ENCODE peak calls at places on chromosomes 3 and 15, in five cellular contexts. One of them, this sample, is unnamed.

GRCh38 chr3:97996988-97997387 is 24.8 kb upstream of the RIOX2 start:
- DNase-seq in ovary: no peak
- DNase-seq in upper lobe of left lung: no peak
- DNase-seq in suprapubic skin: no peak
- DNase-seq in IMR-90: no peak
- DNase-seq in this sample: no peak

GRCh38 chr15:92158426-92158825 is 235.3 kb upstream of the ST8SIA2 start:
- DNase-seq in ovary: no peak
- DNase-seq in upper lobe of left lung: no peak
- DNase-seq in suprapubic skin: no peak
- DNase-seq in IMR-90: peak; percentile 2
- DNase-seq in this sample: no peak

GRCh38 chr15:68387288-68388143 is 44.4 kb downstream of the ITGA11 start:
- DNase-seq in ovary: peak; percentile 11
- DNase-seq in upper lobe of left lung: no peak
- DNase-seq in suprapubic skin: peak; percentile 33
- DNase-seq in IMR-90: peak; percentile 78
- DNase-seq in this sample: no peak

GRCh38 chr15:78623786-78624497 is 3.1 kb upstream of the CHRNA3 start:
- DNase-seq in ovary: no peak
- DNase-seq in upper lobe of left lung: peak; percentile 12
- DNase-seq in suprapubic skin: no peak
- DNase-seq in IMR-90: no peak
- DNase-seq in this sample: no peak

GRCh38 chr3:182399978-182400737 is 393.1 kb upstream of the ATP11B start:
- DNase-seq in ovary: no peak
- DNase-seq in upper lobe of left lung: no peak
- DNase-seq in suprapubic skin: no peak
- DNase-seq in IMR-90: no peak
- DNase-seq in this sample: no peak

GRCh38 chr15:101183926-101184305 is 67.9 kb downstream of the CHSY1 start:
- DNase-seq in ovary: no peak
- DNase-seq in upper lobe of left lung: no peak
- DNase-seq in suprapubic skin: no peak
- DNase-seq in IMR-90: no peak
- DNase-seq in this sample: no peak

GRCh38 chr3:23654571-23654970 is 151.2 kb upstream of the UBE2E1 start:
- DNase-seq in ovary: no peak
- DNase-seq in upper lobe of left lung: no peak
- DNase-seq in suprapubic skin: no peak
- DNase-seq in IMR-90: no peak
- DNase-seq in this sample: no peak

GRCh38 chr3:151203053-151203420 is at the start of gene GPR171:
- DNase-seq in ovary: no peak
- DNase-seq in upper lobe of left lung: no peak
- DNase-seq in suprapubic skin: no peak
- DNase-seq in IMR-90: no peak
- DNase-seq in this sample: no peak

GRCh38 chr15:29920515-29920914 is 98.2 kb upstream of the TJP1 start:
- DNase-seq in ovary: no peak
- DNase-seq in upper lobe of left lung: peak; percentile 73
- DNase-seq in suprapubic skin: no peak
- DNase-seq in IMR-90: peak; percentile 49
- DNase-seq in this sample: no peak

GRCh38 chr3:173913397-173913796 is 515.9 kb downstream of the NLGN1 start:
- DNase-seq in ovary: no peak
- DNase-seq in upper lobe of left lung: no peak
- DNase-seq in suprapubic skin: no peak
- DNase-seq in IMR-90: peak; percentile 54
- DNase-seq in this sample: peak; percentile 30

GRCh38 chr3:136860541-136860940 is 1.5 kb upstream of the NCK1 start:
- DNase-seq in ovary: no peak
- DNase-seq in upper lobe of left lung: no peak
- DNase-seq in suprapubic skin: no peak
- DNase-seq in IMR-90: no peak
- DNase-seq in this sample: no peak

GRCh38 chr15:80242132-80242769 is 9.8 kb downstream of the CTXND1 start:
- DNase-seq in ovary: no peak
- DNase-seq in upper lobe of left lung: no peak
- DNase-seq in suprapubic skin: no peak
- DNase-seq in IMR-90: peak; percentile 24
- DNase-seq in this sample: peak; percentile 23

GRCh38 chr3:103170651-103171050 is 735.8 kb downstream of the ZPLD1 start:
- DNase-seq in ovary: no peak
- DNase-seq in upper lobe of left lung: no peak
- DNase-seq in suprapubic skin: no peak
- DNase-seq in IMR-90: no peak
- DNase-seq in this sample: no peak

GRCh38 chr15:77624868-77625267 is 7.8 kb downstream of the LINGO1 start:
- DNase-seq in ovary: no peak
- DNase-seq in upper lobe of left lung: no peak
- DNase-seq in suprapubic skin: no peak
- DNase-seq in IMR-90: no peak
- DNase-seq in this sample: no peak

GRCh38 chr15:25737218-25737643 is 125.9 kb downstream of the ATP10A start:
- DNase-seq in ovary: no peak
- DNase-seq in upper lobe of left lung: no peak
- DNase-seq in suprapubic skin: no peak
- DNase-seq in IMR-90: peak; percentile 41
- DNase-seq in this sample: peak; percentile 63

GRCh38 chr15:99635794-99636193 is 70.0 kb downstream of the MEF2A start:
- DNase-seq in ovary: no peak
- DNase-seq in upper lobe of left lung: no peak
- DNase-seq in suprapubic skin: no peak
- DNase-seq in IMR-90: no peak
- DNase-seq in this sample: no peak

GRCh38 chr15:34837246-34838016 is 42.1 kb upstream of the ACTC1 start:
- DNase-seq in ovary: no peak
- DNase-seq in upper lobe of left lung: no peak
- DNase-seq in suprapubic skin: no peak
- DNase-seq in IMR-90: peak; percentile 95
- DNase-seq in this sample: no peak

GRCh38 chr15:63974036-63974435 is 72.2 kb downstream of the DAPK2 start:
- DNase-seq in ovary: no peak
- DNase-seq in upper lobe of left lung: no peak
- DNase-seq in suprapubic skin: no peak
- DNase-seq in IMR-90: no peak
- DNase-seq in this sample: no peak

GRCh38 chr3:122947621-122948202 is 79.9 kb downstream of the SEMA5B start:
- DNase-seq in ovary: no peak
- DNase-seq in upper lobe of left lung: no peak
- DNase-seq in suprapubic skin: no peak
- DNase-seq in IMR-90: peak; percentile 17
- DNase-seq in this sample: no peak

GRCh38 chr3:122948398-122948797 is 79.2 kb downstream of the SEMA5B start:
- DNase-seq in ovary: no peak
- DNase-seq in upper lobe of left lung: no peak
- DNase-seq in suprapubic skin: no peak
- DNase-seq in IMR-90: no peak
- DNase-seq in this sample: no peak

GRCh38 chr3:122955916-122956684 is 71.5 kb downstream of the SEMA5B start:
- DNase-seq in ovary: no peak
- DNase-seq in upper lobe of left lung: no peak
- DNase-seq in suprapubic skin: no peak
- DNase-seq in IMR-90: no peak
- DNase-seq in this sample: no peak

GRCh38 chr3:122956685-122957455 is 70.7 kb downstream of the SEMA5B start:
- DNase-seq in ovary: no peak
- DNase-seq in upper lobe of left lung: no peak
- DNase-seq in suprapubic skin: no peak
- DNase-seq in IMR-90: no peak
- DNase-seq in this sample: no peak

GRCh38 chr3:122952509-122952908 is 75.1 kb downstream of the SEMA5B start:
- DNase-seq in ovary: no peak
- DNase-seq in upper lobe of left lung: peak; percentile 34
- DNase-seq in suprapubic skin: no peak
- DNase-seq in IMR-90: no peak
- DNase-seq in this sample: no peak
- TF ChIP-seq POLR2A in ovary: no peak
- TF ChIP-seq POLR2A in upper lobe of left lung: no peak
- TF ChIP-seq POLR2A in suprapubic skin: no peak
- TF ChIP-seq POLR2A in IMR-90: no peak
- TF ChIP-seq POLR2A in this sample: no peak

GRCh38 chr15:70762469-70763119 is 764 bp downstream of the UACA start:
- DNase-seq in ovary: peak; percentile 54
- DNase-seq in upper lobe of left lung: peak; percentile 25
- DNase-seq in suprapubic skin: peak; percentile 81
- DNase-seq in IMR-90: peak; percentile 75
- DNase-seq in this sample: peak; percentile 45
- H3K27ac ChIP-seq in ovary: peak overlapping the region; percentile 90
- H3K27ac ChIP-seq in upper lobe of left lung: peak overlapping the region; percentile 93
- H3K27ac ChIP-seq in suprapubic skin: peak overlapping the region; percentile 97
- H3K27ac ChIP-seq in IMR-90: peak overlapping the region; percentile 90
- H3K27ac ChIP-seq in this sample: peak overlapping the region; percentile 92

DNA sequence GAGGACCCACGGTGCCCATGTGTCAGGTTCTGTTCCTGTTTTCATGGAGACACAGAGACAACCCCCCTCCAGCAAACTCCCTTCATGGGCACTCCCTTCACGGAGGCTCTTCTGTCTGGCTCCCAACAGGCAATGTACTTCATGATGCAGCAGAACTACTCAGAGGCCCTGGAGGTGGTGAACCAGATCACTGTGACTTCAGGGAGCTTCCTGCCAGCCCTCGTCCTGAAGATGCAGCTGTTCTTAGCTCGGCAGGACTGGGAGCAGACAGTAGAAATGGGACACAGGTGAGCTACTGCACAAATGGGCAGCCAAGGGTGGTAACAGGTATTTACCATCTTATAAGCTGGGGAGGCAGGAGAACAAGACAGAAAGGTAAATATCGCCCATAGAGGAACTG is 7.0 kb downstream of the TTC21A start:
- DNase-seq in ovary: no peak
- DNase-seq in upper lobe of left lung: no peak
- DNase-seq in suprapubic skin: no peak
- DNase-seq in IMR-90: no peak
- DNase-seq in this sample: no peak
- TF ChIP-seq POLR2A in ovary: no peak
- TF ChIP-seq POLR2A in upper lobe of left lung: no peak
- TF ChIP-seq POLR2A in suprapubic skin: no peak
- TF ChIP-seq POLR2A in IMR-90: no peak
- TF ChIP-seq POLR2A in this sample: no peak

GRCh38 chr3:113270096-113270495 is 58.7 kb downstream of the BOC start:
- DNase-seq in ovary: no peak
- DNase-seq in upper lobe of left lung: no peak
- DNase-seq in suprapubic skin: no peak
- DNase-seq in IMR-90: peak; percentile 8
- DNase-seq in this sample: no peak
- H3K27ac ChIP-seq in ovary: no peak overlapping the region
- H3K27ac ChIP-seq in upper lobe of left lung: no peak overlapping the region
- H3K27ac ChIP-seq in suprapubic skin: peak overlapping the region; percentile 41
- H3K27ac ChIP-seq in IMR-90: no peak overlapping the region
- H3K27ac ChIP-seq in this sample: no peak overlapping the region

DNA sequence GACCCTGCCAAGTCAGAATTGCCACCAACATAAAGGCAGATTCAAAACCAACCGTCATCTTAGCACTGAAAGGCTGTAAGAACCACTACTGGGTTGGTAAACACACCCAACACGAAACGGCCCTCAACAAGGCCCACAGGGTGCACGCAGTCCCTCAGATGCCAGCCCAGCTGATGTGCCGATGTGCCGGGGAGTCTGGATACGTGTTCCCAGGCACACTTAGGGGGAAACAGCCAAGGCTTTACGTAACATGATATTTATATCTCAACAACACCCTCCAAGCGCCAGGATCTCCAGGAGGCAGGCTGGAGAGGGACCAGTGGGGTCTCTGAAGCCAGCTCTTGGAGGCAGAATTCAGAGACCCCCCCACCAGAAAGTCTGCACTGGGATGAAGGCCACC is 14.2 kb downstream of the POC1A start:
- DNase-seq in ovary: no peak
- DNase-seq in upper lobe of left lung: no peak
- DNase-seq in suprapubic skin: no peak
- DNase-seq in IMR-90: no peak
- DNase-seq in this sample: no peak
- TF ChIP-seq POLR2A in ovary: no peak
- TF ChIP-seq POLR2A in upper lobe of left lung: no peak
- TF ChIP-seq POLR2A in suprapubic skin: no peak
- TF ChIP-seq POLR2A in IMR-90: no peak
- TF ChIP-seq POLR2A in this sample: no peak

GRCh38 chr3:101167341-101167740 is 153.0 kb downstream of the IMPG2 start:
- DNase-seq in ovary: no peak
- DNase-seq in upper lobe of left lung: no peak
- DNase-seq in suprapubic skin: no peak
- DNase-seq in IMR-90: no peak
- DNase-seq in this sample: no peak

GRCh38 chr3:101158374-101158773 is 162.0 kb downstream of the IMPG2 start:
- DNase-seq in ovary: no peak
- DNase-seq in upper lobe of left lung: no peak
- DNase-seq in suprapubic skin: no peak
- DNase-seq in IMR-90: peak; percentile 17
- DNase-seq in this sample: no peak

GRCh38 chr3:101166150-101166549 is 154.2 kb downstream of the IMPG2 start:
- DNase-seq in ovary: no peak
- DNase-seq in upper lobe of left lung: no peak
- DNase-seq in suprapubic skin: no peak
- DNase-seq in IMR-90: no peak
- DNase-seq in this sample: no peak

GRCh38 chr3:101159478-101159877 is 160.9 kb downstream of the IMPG2 start:
- DNase-seq in ovary: no peak
- DNase-seq in upper lobe of left lung: no peak
- DNase-seq in suprapubic skin: no peak
- DNase-seq in IMR-90: no peak
- DNase-seq in this sample: no peak

DNA sequence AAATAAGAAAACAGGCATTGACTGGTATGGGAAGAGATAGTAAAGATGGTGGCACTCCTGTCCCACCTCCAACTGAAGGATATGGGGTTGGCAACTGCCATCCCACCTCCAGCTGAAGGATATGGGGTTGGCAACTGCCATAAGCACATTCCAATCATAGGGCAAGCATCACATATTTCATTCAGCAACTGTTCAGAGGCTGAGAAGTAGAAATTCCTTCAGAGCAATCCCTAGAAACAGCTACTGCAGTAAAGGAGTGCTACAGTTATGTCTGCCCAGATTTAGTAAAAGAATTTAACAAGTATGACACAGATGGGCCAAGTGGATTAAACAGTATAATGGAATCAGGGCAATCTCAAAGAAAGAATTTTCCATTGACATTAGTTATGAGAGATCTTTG is 156.8 kb downstream of the IMPG2 start:
- DNase-seq in ovary: no peak
- DNase-seq in upper lobe of left lung: no peak
- DNase-seq in suprapubic skin: no peak
- DNase-seq in IMR-90: no peak
- DNase-seq in this sample: no peak
- H3K27ac ChIP-seq in ovary: no peak overlapping the region
- H3K27ac ChIP-seq in upper lobe of left lung: no peak overlapping the region
- H3K27ac ChIP-seq in suprapubic skin: no peak overlapping the region
- H3K27ac ChIP-seq in IMR-90: no peak overlapping the region
- H3K27ac ChIP-seq in this sample: no peak overlapping the region

This sample was measured in testis.